ENCODE peak calls at places on chromosomes 6 and 20, in seven cellular contexts. D is cardiac fibroblast, Z is posterior cingulate gyrus, T is putamen, W is fibroblast of the aortic adventitia, V is SK-N-SH, X is amniotic stem cell. U is an unnamed sample.

GRCh38 chr6:81793811-81794210 is 41.3 kb upstream of the TENT5A start:
- DNase-seq in D (peak), Z (no peak), T (no peak), W (peak), V (no peak), X (no peak), U (no peak)

GRCh38 chr6:161249327-161249726 is 24.5 kb downstream of the AGPAT4 start:
- DNase-seq in D (no peak), Z (no peak), T (no peak), W (no peak), V (no peak), X (no peak), U (no peak)

GRCh38 chr6:11404845-11405244 is 132.7 kb upstream of the TMEM170B start:
- DNase-seq in D (no peak), Z (no peak), T (peak), W (no peak), V (no peak), X (no peak), U (no peak)

GRCh38 chr6:119073307-119074051 is 5.0 kb downstream of the FAM184A start:
- DNase-seq in D (no peak), Z (no peak), T (no peak), W (no peak), V (no peak), X (no peak), U (no peak)

GRCh38 chr20:31691646-31692275 is 30.9 kb downstream of the BCL2L1 start:
- DNase-seq in D (no peak), Z (no peak), T (no peak), W (peak), V (no peak), X (no peak), U (no peak)

GRCh38 chr6:305371-306206 is 13.3 kb downstream of the DUSP22 start:
- DNase-seq in D (no peak), Z (no peak), T (no peak), W (no peak), V (no peak), X (no peak), U (no peak)

GRCh38 chr6:140538926-140539325 is 1164.5 kb upstream of the CITED2 start:
- DNase-seq in D (peak), Z (no peak), T (no peak), W (peak), V (no peak), X (no peak), U (no peak)

GRCh38 chr6:144214622-144215401 is 64.5 kb downstream of the STX11 start:
- DNase-seq in D (no peak), Z (no peak), T (no peak), W (no peak), V (peak), X (no peak), U (no peak)

GRCh38 chr20:46057856-46058655 is 29.0 kb downstream of the SLC12A5 start:
- DNase-seq in D (peak), Z (peak), T (peak), W (peak), V (no peak), X (no peak), U (no peak)

GRCh38 chr20:24916412-24916811 is 32.7 kb upstream of the CST7 start:
- DNase-seq in D (no peak), Z (no peak), T (no peak), W (no peak), V (no peak), X (no peak), U (no peak)

GRCh38 chr6:108546079-108547049 is 14.4 kb upstream of the FOXO3 start:
- DNase-seq in D (no peak), Z (no peak), T (no peak), W (no peak), V (no peak), X (no peak), U (no peak)

GRCh38 chr20:57849126-57849867 is 139.5 kb upstream of the PMEPA1 start:
- DNase-seq in D (no peak), Z (no peak), T (no peak), W (peak), V (no peak), X (no peak), U (no peak)

GRCh38 chr6:11432713-11433450 is 104.7 kb upstream of the TMEM170B start:
- DNase-seq in D (peak), Z (no peak), T (peak), W (peak), V (no peak), X (peak), U (no peak)

GRCh38 chr6:109318328-109318876 is 63.9 kb downstream of the CD164 start:
- DNase-seq in D (no peak), Z (peak), T (peak), W (no peak), V (no peak), X (no peak), U (no peak)

GRCh38 chr6:39114395-39114706 is 635 bp downstream of the SAYSD1 start:
- DNase-seq in D (no peak), Z (no peak), T (peak), W (no peak), V (no peak), X (no peak), U (no peak)

GRCh38 chr20:39645130-39645529 is 683.0 kb downstream of the DHX35 start:
- DNase-seq in D (no peak), Z (no peak), T (no peak), W (no peak), V (no peak), X (no peak), U (no peak)

GRCh38 chr6:101178748-101179147 is 214.8 kb upstream of the GRIK2 start:
- DNase-seq in D (peak), Z (no peak), T (no peak), W (no peak), V (no peak), X (no peak), U (no peak)

GRCh38 chr20:3406481-3407425 is 716 bp downstream of the DNAAF9 start:
- DNase-seq in D (peak), Z (peak), T (peak), W (peak), V (peak), X (peak), U (no peak)

GRCh38 chr6:22444335-22444734 is 125.0 kb upstream of the HDGFL1 start:
- DNase-seq in D (peak), Z (no peak), T (no peak), W (no peak), V (no peak), X (no peak), U (no peak)

GRCh38 chr6:65569505-65569904 is 137.5 kb downstream of the EYS start:
- DNase-seq in D (no peak), Z (no peak), T (no peak), W (no peak), V (no peak), X (no peak), U (no peak)

GRCh38 chr6:157751547-157752200 is 71.4 kb upstream of the SNX9 start:
- DNase-seq in D (no peak), Z (no peak), T (no peak), W (no peak), V (no peak), X (no peak), U (no peak)

GRCh38 chr20:40890635-40891034 is 138.0 kb upstream of the TOP1 start:
- DNase-seq in D (no peak), Z (no peak), T (no peak), W (no peak), V (no peak), X (no peak), U (no peak)

GRCh38 chr6:115137910-115138309 is 795.1 kb upstream of the HS3ST5 start:
- DNase-seq in D (no peak), Z (no peak), T (no peak), W (no peak), V (no peak), X (no peak), U (no peak)

GRCh38 chr20:4111440-4112411 is 96.4 kb upstream of the RNF24 start:
- DNase-seq in D (no peak), Z (no peak), T (no peak), W (no peak), V (no peak), X (no peak), U (no peak)

U was measured in GM12864.